ENCODE peak calls at places on chromosomes 1 and 21, in seven cellular contexts. E is ovary, N is AG04450, Q is lower leg skin, U is stomach, X is suprapubic skin, Z is heart right ventricle. A is an unnamed sample.
A peak's percentile ranks its signal among the peaks of the same experiment; 100 is the strongest.

GRCh38 chr1:100834779-100835645 is 59.6 kb downstream of the EXTL2 start:
- DNase-seq in E (no peak), N (no peak), Q (no peak), U (no peak), X (no peak), Z (no peak), A (no peak)

GRCh38 chr1:227560393-227560792 is 3.0 kb upstream of the ZNF678 start:
- DNase-seq in E (no peak), N (no peak), Q (no peak), U (no peak), X (no peak), Z (no peak), A (no peak)

GRCh38 chr21:29436143-29436542 is 137.4 kb downstream of the BACH1 start:
- DNase-seq in E (no peak), N (no peak), Q (no peak), U (no peak), X (no peak), Z (peak; percentile 40), A (no peak)

GRCh38 chr1:84366786-84367185 is 31.5 kb upstream of the DNASE2B start:
- DNase-seq in E (no peak), N (no peak), Q (no peak), U (no peak), X (no peak), Z (no peak), A (no peak)

GRCh38 chr1:183879966-183880365 is 75.0 kb downstream of the RGL1 start:
- DNase-seq in E (no peak), N (no peak), Q (no peak), U (no peak), X (no peak), Z (no peak), A (no peak)

GRCh38 chr1:227890451-227891222 is 57.1 kb downstream of the WNT9A start:
- DNase-seq in E (no peak), N (no peak), Q (peak; percentile 81), U (peak; percentile 14), X (peak; percentile 71), Z (no peak), A (no peak)

GRCh38 chr1:52635321-52636089 is 2.5 kb downstream of the SHISAL2A start:
- DNase-seq in E (no peak), N (no peak), Q (no peak), U (no peak), X (no peak), Z (no peak), A (no peak)

GRCh38 chr1:180228648-180229482 is 1.2 kb upstream of the LHX4 start:
- DNase-seq in E (no peak), N (no peak), Q (no peak), U (no peak), X (no peak), Z (no peak), A (no peak)

GRCh38 chr1:9784508-9785133 is 39.1 kb downstream of the CLSTN1 start:
- DNase-seq in E (no peak), N (peak; percentile 33), Q (no peak), U (peak; percentile 69), X (no peak), Z (peak; percentile 33), A (no peak)

GRCh38 chr1:204565617-204566582 is 49.7 kb downstream of the MDM4 start:
- DNase-seq in E (peak; percentile 44), N (peak; percentile 53), Q (no peak), U (peak; percentile 36), X (no peak), Z (peak; percentile 41), A (no peak)

GRCh38 chr1:26996024-26996423 is 2.5 kb downstream of the TRNP1 start:
- DNase-seq in E (no peak), N (no peak), Q (no peak), U (no peak), X (no peak), Z (no peak), A (no peak)

GRCh38 chr1:75423616-75424015 is 187.3 kb downstream of the SLC44A5 start:
- DNase-seq in E (no peak), N (no peak), Q (no peak), U (no peak), X (no peak), Z (no peak), A (no peak)

GRCh38 chr1:29540801-29541357 is 304.6 kb downstream of the PTPRU start:
- DNase-seq in E (no peak), N (no peak), Q (peak; percentile 66), U (peak; percentile 13), X (peak; percentile 64), Z (no peak), A (no peak)

GRCh38 chr1:25581764-25582163 is 34.8 kb upstream of the MAN1C1 start:
- DNase-seq in E (no peak), N (no peak), Q (no peak), U (no peak), X (no peak), Z (no peak), A (no peak)

GRCh38 chr1:31910933-31911332 is 27.2 kb downstream of the PTP4A2 start:
- DNase-seq in E (no peak), N (no peak), Q (no peak), U (no peak), X (no peak), Z (no peak), A (no peak)

GRCh38 chr1:39969531-39970270 is 14.8 kb downstream of the MFSD2A start:
- DNase-seq in E (no peak), N (no peak), Q (no peak), U (no peak), X (no peak), Z (no peak), A (no peak)

GRCh38 chr1:234541281-234541975 is 62.4 kb upstream of the TARBP1 start:
- DNase-seq in E (no peak), N (no peak), Q (peak; percentile 54), U (no peak), X (no peak), Z (no peak), A (no peak)

GRCh38 chr1:93662481-93663190 is 19.0 kb downstream of the BCAR3 start:
- DNase-seq in E (no peak), N (no peak), Q (no peak), U (no peak), X (no peak), Z (no peak), A (no peak)

GRCh38 chr1:175388286-175388685 is 195.7 kb upstream of the KIAA0040 start:
- DNase-seq in E (no peak), N (no peak), Q (no peak), U (no peak), X (no peak), Z (no peak), A (no peak)

GRCh38 chr1:36085126-36085525 is 1.2 kb downstream of the TEKT2 start:
- DNase-seq in E (no peak), N (no peak), Q (no peak), U (peak; percentile 20), X (no peak), Z (no peak), A (no peak)

GRCh38 chr1:234213576-234214128 is 159.6 kb upstream of the COA6 start:
- DNase-seq in E (no peak), N (no peak), Q (no peak), U (no peak), X (no peak), Z (no peak), A (no peak)

GRCh38 chr1:54298284-54299033 is 98.5 kb downstream of the MRPL37 start:
- DNase-seq in E (no peak), N (no peak), Q (no peak), U (peak; percentile 45), X (no peak), Z (no peak), A (no peak)
- H3K4me3 ChIP-seq in E (no peak overlapping the region), N (no peak overlapping the region), Q (no peak overlapping the region), U (no peak overlapping the region), X (no peak overlapping the region), Z (no peak overlapping the region), A (no peak overlapping the region)

DNA sequence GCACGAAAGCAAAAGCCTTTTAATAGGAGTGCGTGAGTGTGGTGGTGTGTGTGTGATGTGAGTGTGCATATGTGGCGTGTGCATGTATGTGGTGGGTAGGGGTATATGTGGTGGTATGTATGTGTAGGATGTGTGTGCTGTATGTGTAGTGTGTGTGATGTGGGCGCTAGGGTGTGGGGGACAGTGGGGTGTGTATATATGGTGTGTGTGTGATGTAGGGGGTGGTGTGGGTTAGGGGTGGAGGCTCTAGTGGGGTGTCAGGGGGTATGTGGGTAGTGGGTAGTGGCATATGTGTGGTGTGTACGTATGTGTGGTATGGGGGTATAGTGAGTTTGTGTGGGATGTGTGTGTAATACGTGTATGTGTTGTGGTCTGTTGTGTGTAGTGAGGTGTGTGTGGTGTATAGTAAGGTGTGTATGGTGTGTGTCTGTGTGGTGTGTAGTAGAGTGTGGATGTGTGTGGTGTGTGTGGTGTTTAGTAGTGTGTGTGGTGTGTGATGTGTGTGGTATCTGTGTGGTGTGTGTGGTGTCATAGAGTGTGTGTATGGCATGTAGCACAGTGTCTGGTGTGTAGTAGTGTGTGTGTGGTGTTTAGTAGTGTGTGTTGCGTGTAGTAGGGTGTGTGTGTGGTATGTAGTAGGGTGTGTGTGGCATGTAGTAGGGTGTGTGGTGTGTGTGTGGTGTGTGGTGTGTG is 86.0 kb downstream of the SYT2 start:
- DNase-seq in E (no peak), N (no peak), Q (no peak), U (no peak), X (no peak), Z (no peak), A (no peak)
- TF ChIP-seq CTCF in E (no peak), N (no peak), Q (no peak), U (no peak), X (no peak), Z (no peak), A (no peak)

DNA sequence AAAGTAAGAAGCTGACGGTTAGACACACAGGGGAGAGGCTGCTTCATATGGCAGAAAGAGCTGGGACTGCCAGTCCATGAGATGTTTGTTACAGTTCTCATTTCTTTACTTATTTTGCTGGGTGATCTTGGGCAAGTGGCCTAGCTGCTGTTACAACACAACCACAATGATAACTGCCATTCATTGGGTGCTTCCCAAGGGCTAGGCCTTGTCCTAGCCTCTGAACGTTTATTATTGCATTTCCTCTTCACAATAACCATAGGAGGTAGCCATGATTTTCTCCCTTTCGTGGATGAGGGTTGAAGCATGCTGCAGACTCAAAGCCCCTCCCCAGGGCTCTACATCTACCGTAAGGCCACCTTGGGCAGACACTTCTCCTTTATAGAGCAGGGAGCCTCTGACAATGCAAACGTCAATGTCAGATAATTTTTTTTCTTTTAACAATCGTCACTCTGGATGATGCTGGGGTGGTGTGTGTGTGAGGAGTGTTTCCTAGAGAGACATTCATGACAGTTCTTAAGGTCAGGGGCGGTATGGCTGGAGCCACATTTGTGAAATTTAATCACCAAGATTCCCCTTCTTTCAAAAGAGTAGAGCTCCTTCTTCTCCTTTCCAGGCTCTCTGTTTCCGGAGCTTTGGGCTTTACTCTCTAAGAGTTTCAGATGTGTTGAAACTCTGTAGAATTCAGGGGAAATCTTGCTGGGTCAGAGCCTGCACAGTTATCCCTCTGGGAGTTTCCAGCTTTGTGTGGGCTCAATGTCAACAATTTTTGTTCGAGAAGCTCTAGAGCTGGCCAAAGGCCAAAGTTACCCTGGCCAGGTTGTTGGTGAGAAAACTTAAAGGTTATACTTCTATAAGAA is 138.5 kb upstream of the SGIP1 start:
- DNase-seq in E (no peak), N (no peak), Q (no peak), U (no peak), X (no peak), Z (no peak), A (no peak)
- H3K4me3 ChIP-seq in E (no peak overlapping the region), N (no peak overlapping the region), Q (no peak overlapping the region), U (no peak overlapping the region), X (no peak overlapping the region), Z (no peak overlapping the region), A (no peak overlapping the region)

DNA sequence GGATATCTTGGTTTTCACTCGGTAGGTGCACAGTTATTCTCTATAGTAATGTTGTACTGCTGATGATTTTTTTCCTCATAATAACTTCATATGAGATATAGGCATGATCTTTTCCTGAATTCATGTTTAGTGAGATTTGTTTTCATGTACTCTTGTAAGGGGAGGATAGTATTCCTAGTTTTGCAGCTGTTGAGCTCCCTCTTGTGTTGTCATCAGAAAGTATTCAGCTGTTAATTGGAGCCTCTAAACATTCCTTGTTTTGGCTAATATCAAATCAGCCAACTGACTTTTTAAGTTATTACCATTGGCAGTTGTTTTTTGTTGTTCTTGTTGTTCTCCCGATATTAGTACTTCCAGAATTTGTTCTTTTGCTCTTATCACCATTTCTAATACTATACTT is 24.4 kb downstream of the OR10R2 start:
- DNase-seq in E (no peak), N (no peak), Q (no peak), U (no peak), X (no peak), Z (no peak), A (no peak)
- TF ChIP-seq CTCF in E (no peak), N (no peak), Q (no peak), U (no peak), X (no peak), Z (no peak), A (no peak)